ENCODE peak calls at places on chromosomes 7 and 10, in four cellular contexts. W is heart right ventricle, S is astrocyte of the spinal cord, R is WERI-Rb-1. I is an unnamed sample.

GRCh38 chr7:91566333-91566732 is 302.1 kb downstream of the FZD1 start:
- DNase-seq in W (no peak), S (peak; percentile 39), R (no peak), I (no peak)

GRCh38 chr10:99374526-99374925 is 45.4 kb downstream of the CNNM1 start:
- DNase-seq in W (no peak), S (no peak), R (no peak), I (no peak)

GRCh38 chr10:20771053-20771452 is 126.1 kb downstream of the NEBL start:
- DNase-seq in W (no peak), S (no peak), R (no peak), I (no peak)

GRCh38 chr10:17209931-17210330 is 8.5 kb upstream of the TRDMT1 start:
- DNase-seq in W (no peak), S (peak; percentile 27), R (no peak), I (no peak)

GRCh38 chr7:5796076-5796475 is 14.6 kb upstream of the RNF216 start:
- DNase-seq in W (no peak), S (no peak), R (no peak), I (no peak)

GRCh38 chr7:3880221-3880935 is 579.3 kb downstream of the SDK1 start:
- DNase-seq in W (no peak), S (no peak), R (no peak), I (no peak)

GRCh38 chr10:130352291-130352645 is 216.1 kb downstream of the GLRX3 start:
- DNase-seq in W (no peak), S (no peak), R (peak; percentile 22), I (no peak)

GRCh38 chr7:77679608-77680007 is 16.7 kb upstream of the RSBN1L start:
- DNase-seq in W (no peak), S (no peak), R (no peak), I (no peak)

GRCh38 chr7:87625101-87625500 is 3.1 kb upstream of the RUNDC3B start:
- DNase-seq in W (no peak), S (no peak), R (no peak), I (no peak)

GRCh38 chr7:134903073-134903790 is 83.1 kb upstream of the AGBL3 start:
- DNase-seq in W (no peak), S (peak; percentile 28), R (no peak), I (no peak)

GRCh38 chr7:134908289-134908688 is 78.0 kb upstream of the AGBL3 start:
- DNase-seq in W (no peak), S (peak; percentile 48), R (no peak), I (no peak)

GRCh38 chr7:134907639-134908038 is 78.7 kb upstream of the AGBL3 start:
- DNase-seq in W (no peak), S (peak; percentile 41), R (no peak), I (no peak)

GRCh38 chr7:134907000-134907399 is 79.3 kb upstream of the AGBL3 start:
- DNase-seq in W (no peak), S (no peak), R (peak; percentile 22), I (no peak)

GRCh38 chr7:134905375-134905774 is 80.9 kb upstream of the AGBL3 start:
- DNase-seq in W (no peak), S (peak; percentile 91), R (no peak), I (no peak)
- TF ChIP-seq CTCF in W (peak; percentile 28), S (peak; percentile 51), R (no peak), I (no peak)

GRCh38 chr10:115948415-115948814 is 324.6 kb downstream of the GFRA1 start:
- DNase-seq in W (no peak), S (peak; percentile 29), R (no peak), I (no peak)
- TF ChIP-seq CTCF in W (peak; percentile 48), S (peak; percentile 31), R (peak; percentile 27), I (peak; percentile 26)

DNA sequence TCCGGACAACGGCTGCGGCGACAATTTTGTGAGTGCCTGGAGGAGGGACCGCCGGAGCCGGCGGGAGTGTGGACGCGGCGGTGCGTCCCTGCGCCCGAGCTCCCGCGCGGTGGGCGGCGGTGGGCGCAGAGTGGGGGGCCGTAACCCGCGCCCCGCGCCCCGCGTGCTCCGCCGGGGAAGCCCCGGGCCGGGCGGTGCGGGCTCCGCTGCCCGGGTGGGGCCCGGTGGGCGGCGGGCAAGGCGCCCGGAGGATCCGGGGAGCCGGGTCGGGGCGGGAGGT is 425 bp downstream of the MTURN start:
- DNase-seq in W (no peak), S (no peak), R (no peak), I (no peak)
- TF ChIP-seq CTCF in W (no peak), S (no peak), R (no peak), I (no peak)

DNA sequence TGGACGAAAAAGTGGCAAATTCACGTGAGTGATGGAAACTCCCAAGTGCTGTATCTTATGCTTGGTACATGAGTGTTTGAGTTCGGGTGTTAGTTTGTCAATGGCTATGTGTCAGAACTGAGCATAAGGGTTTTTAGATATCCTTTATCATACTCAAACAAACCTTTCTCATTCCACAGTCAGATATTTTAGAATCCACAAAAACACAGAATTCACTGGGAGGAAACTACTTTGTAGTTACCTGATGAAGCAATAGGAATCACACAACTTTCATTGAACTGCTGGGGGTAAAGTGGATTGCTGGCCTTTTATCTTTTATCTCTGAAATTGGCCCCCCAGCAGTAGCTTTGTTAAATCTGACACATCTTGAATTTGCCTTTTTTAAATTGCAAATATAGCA is 64.0 kb downstream of the DKK1 start:
- DNase-seq in W (no peak), S (no peak), R (no peak), I (no peak)
- TF ChIP-seq CTCF in W (no peak), S (no peak), R (no peak), I (no peak)

GRCh38 chr10:93488956-93489528 is 6.9 kb upstream of the MYOF start:
- DNase-seq in W (no peak), S (no peak), R (no peak), I (no peak)

GRCh38 chr10:93481931-93482834 is at the start of gene MYOF:
- DNase-seq in W (peak; percentile 48), S (peak; percentile 93), R (peak; percentile 53), I (peak; percentile 53)

GRCh38 chr10:93481213-93481930 is 762 bp downstream of the MYOF start:
- DNase-seq in W (no peak), S (no peak), R (no peak), I (no peak)

GRCh38 chr10:93491589-93492121 is 4.8 kb upstream of the CEP55 start:
- DNase-seq in W (no peak), S (no peak), R (no peak), I (no peak)

DNA sequence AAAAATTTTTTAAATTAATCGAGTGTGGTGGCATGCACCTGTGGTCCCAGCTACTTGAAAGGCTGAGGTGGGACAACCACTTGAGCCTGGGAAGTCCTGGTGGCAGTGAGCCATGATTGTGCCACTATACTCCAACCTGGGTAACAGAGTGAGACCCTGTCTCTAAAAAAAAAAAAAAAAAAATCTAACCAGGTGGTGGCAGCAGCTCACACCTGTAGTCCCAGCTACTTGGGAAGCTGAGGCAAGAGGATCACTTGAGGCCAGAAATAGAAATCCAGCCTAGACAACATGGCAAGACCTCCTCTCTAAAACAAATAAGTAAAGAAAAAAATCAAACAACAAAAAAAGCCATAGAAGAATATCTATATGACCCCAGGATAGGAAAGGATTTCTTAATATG is 3.6 kb upstream of the MYOF start:
- DNase-seq in W (no peak), S (no peak), R (no peak), I (no peak)
- TF ChIP-seq CTCF in W (no peak), S (no peak), R (peak; percentile 4), I (no peak)

GRCh38 chr7:157752832-157753291 is 416.1 kb downstream of the DNAJB6 start:
- DNase-seq in W (no peak), S (no peak), R (no peak), I (no peak)
- TF ChIP-seq CTCF in W (no peak), S (no peak), R (no peak), I (no peak)

GRCh38 chr10:28256776-28257175 is 46.1 kb downstream of the MPP7 start:
- DNase-seq in W (no peak), S (peak; percentile 16), R (no peak), I (no peak)
- TF ChIP-seq CTCF in W (no peak), S (no peak), R (no peak), I (no peak)

GRCh38 chr10:110765513-110766375 is 106.0 kb upstream of the PDCD4 start:
- DNase-seq in W (no peak), S (peak; percentile 30), R (no peak), I (no peak)

GRCh38 chr10:110764378-110764777 is 107.3 kb upstream of the PDCD4 start:
- DNase-seq in W (peak; percentile 66), S (no peak), R (no peak), I (no peak)

GRCh38 chr10:110762109-110762848 is 109.4 kb upstream of the PDCD4 start:
- DNase-seq in W (no peak), S (no peak), R (no peak), I (no peak)

GRCh38 chr10:110764793-110765512 is 106.8 kb upstream of the PDCD4 start:
- DNase-seq in W (no peak), S (no peak), R (no peak), I (no peak)

GRCh38 chr10:110762849-110763211 is 108.9 kb upstream of the PDCD4 start:
- DNase-seq in W (peak; percentile 48), S (no peak), R (no peak), I (no peak)
- TF ChIP-seq CTCF in W (no peak), S (no peak), R (no peak), I (no peak)

I was measured in nephron progenitor cell.